ENCODE peak calls at places on chromosomes 6 and 20, in ten cellular contexts. Q is activated CD4-positive, alpha-beta T cell treated with anti-CD3 and anti-CD28 coated beads for 24 hours; K is spleen; O is fibroblast of the conjunctiva; P is amniotic stem cell; D is neuronal stem cell; Z is T-helper 17 cell; E is Panc1; G is HCEC 1CT; N is NCI-H2081. T is an unnamed sample.

GRCh38 chr6:114342086-114342825 is 567 bp downstream of the HS3ST5 start:
- DNase-seq in Q (no peak), K (peak; percentile 73), O (no peak), P (no peak), D (peak; percentile 40), Z (no peak), E (no peak), G (no peak), N (no peak), T (no peak)

GRCh38 chr6:78830810-78831209 is 36.5 kb upstream of the IRAK1BP1 start:
- DNase-seq in Q (no peak), K (no peak), O (no peak), P (no peak), D (no peak), Z (no peak), E (no peak), G (no peak), N (no peak), T (no peak)

GRCh38 chr20:37651932-37652331 is 41.9 kb upstream of the CTNNBL1 start:
- DNase-seq in Q (peak; percentile 8), K (peak; percentile 84), O (no peak), P (no peak), D (peak; percentile 59), Z (no peak), E (no peak), G (peak; percentile 35), N (no peak), T (no peak)

GRCh38 chr6:122717350-122717749 is 62.2 kb upstream of the FABP7 start:
- DNase-seq in Q (no peak), K (no peak), O (no peak), P (no peak), D (peak; percentile 48), Z (no peak), E (no peak), G (peak; percentile 81), N (peak; percentile 68), T (no peak)

GRCh38 chr6:97658090-97658489 is 375.1 kb upstream of the MMS22L start:
- DNase-seq in Q (no peak), K (no peak), O (no peak), P (no peak), D (no peak), Z (no peak), E (no peak), G (no peak), N (no peak), T (no peak)

GRCh38 chr6:69005194-69005593 is 370.1 kb downstream of the ADGRB3 start:
- DNase-seq in Q (no peak), K (no peak), O (no peak), P (no peak), D (no peak), Z (no peak), E (no peak), G (no peak), N (no peak), T (no peak)

GRCh38 chr6:35654883-35655282 is 33.8 kb downstream of the FKBP5 start:
- DNase-seq in Q (no peak), K (no peak), O (no peak), P (no peak), D (no peak), Z (no peak), E (no peak), G (no peak), N (no peak), T (no peak)

GRCh38 chr6:169385237-169385880 is 131.7 kb upstream of the THBS2 start:
- DNase-seq in Q (no peak), K (no peak), O (no peak), P (no peak), D (no peak), Z (no peak), E (no peak), G (no peak), N (no peak), T (no peak)

GRCh38 chr6:162481938-162482337 is 245.6 kb downstream of the PRKN start:
- DNase-seq in Q (no peak), K (no peak), O (no peak), P (no peak), D (no peak), Z (no peak), E (no peak), G (no peak), N (no peak), T (no peak)

GRCh38 chr20:48102821-48103635 is 317.7 kb upstream of the SULF2 start:
- DNase-seq in Q (no peak), K (no peak), O (no peak), P (no peak), D (no peak), Z (no peak), E (no peak), G (no peak), N (no peak), T (no peak)

GRCh38 chr6:38973178-38974057 is 75.2 kb upstream of the GLP1R start:
- DNase-seq in Q (no peak), K (no peak), O (peak; percentile 54), P (peak; percentile 11), D (no peak), Z (no peak), E (peak; percentile 52), G (peak; percentile 48), N (peak; percentile 29), T (no peak)

GRCh38 chr20:2005831-2006426 is 12.1 kb upstream of the PDYN start:
- DNase-seq in Q (peak; percentile 48), K (peak; percentile 88), O (peak; percentile 5), P (peak; percentile 9), D (peak; percentile 80), Z (peak; percentile 20), E (no peak), G (peak; percentile 26), N (no peak), T (peak; percentile 17)

GRCh38 chr6:138909511-138909910 is 78.5 kb downstream of the REPS1 start:
- DNase-seq in Q (no peak), K (no peak), O (no peak), P (no peak), D (no peak), Z (no peak), E (no peak), G (no peak), N (no peak), T (no peak)

GRCh38 chr6:15608406-15608805 is 54.4 kb downstream of the DTNBP1 start:
- DNase-seq in Q (no peak), K (no peak), O (no peak), P (peak; percentile 28), D (no peak), Z (no peak), E (no peak), G (peak; percentile 82), N (no peak), T (no peak)

GRCh38 chr6:35603326-35604202 is 85.2 kb downstream of the FKBP5 start:
- DNase-seq in Q (no peak), K (peak; percentile 61), O (no peak), P (no peak), D (no peak), Z (no peak), E (no peak), G (peak; percentile 45), N (no peak), T (no peak)

GRCh38 chr20:1973921-1974440 is 19.9 kb downstream of the PDYN start:
- DNase-seq in Q (no peak), K (no peak), O (no peak), P (no peak), D (no peak), Z (no peak), E (no peak), G (no peak), N (no peak), T (no peak)

GRCh38 chr6:167643223-167643622 is 183.5 kb upstream of the AFDN start:
- DNase-seq in Q (no peak), K (peak; percentile 29), O (no peak), P (no peak), D (no peak), Z (no peak), E (no peak), G (no peak), N (no peak), T (no peak)

GRCh38 chr6:113352029-113352801 is 504.9 kb upstream of the MARCKS start:
- DNase-seq in Q (no peak), K (no peak), O (no peak), P (peak; percentile 44), D (no peak), Z (no peak), E (peak; percentile 64), G (peak; percentile 89), N (no peak), T (peak; percentile 12)

GRCh38 chr6:25222006-25222715 is 57.0 kb upstream of the CARMIL1 start:
- DNase-seq in Q (no peak), K (no peak), O (no peak), P (no peak), D (no peak), Z (no peak), E (no peak), G (no peak), N (no peak), T (no peak)

GRCh38 chr20:23928353-23928752 is 48.8 kb upstream of the CST5 start:
- DNase-seq in Q (no peak), K (no peak), O (no peak), P (no peak), D (no peak), Z (no peak), E (no peak), G (no peak), N (no peak), T (no peak)

GRCh38 chr20:4813076-4813838 is 91.5 kb downstream of the PRND start:
- DNase-seq in Q (peak; percentile 28), K (peak; percentile 93), O (no peak), P (no peak), D (no peak), Z (no peak), E (no peak), G (no peak), N (no peak), T (no peak)

GRCh38 chr6:108250240-108250866 is 10.5 kb downstream of the SNX3 start:
- DNase-seq in Q (no peak), K (no peak), O (no peak), P (no peak), D (no peak), Z (no peak), E (no peak), G (peak; percentile 13), N (no peak), T (no peak)

GRCh38 chr6:169959129-169960002 is 207.9 kb downstream of the ERMARD start:
- DNase-seq in Q (no peak), K (peak; percentile 91), O (no peak), P (no peak), D (no peak), Z (peak; percentile 7), E (no peak), G (no peak), N (peak; percentile 57), T (no peak)

GRCh38 chr20:60579941-60580515 is 621.8 kb downstream of the CDH26 start:
- DNase-seq in Q (no peak), K (no peak), O (no peak), P (no peak), D (no peak), Z (no peak), E (no peak), G (no peak), N (no peak), T (no peak)

GRCh38 chr6:34358389-34358906 is 34.0 kb downstream of the NUDT3 start:
- DNase-seq in Q (no peak), K (no peak), O (no peak), P (peak; percentile 7), D (no peak), Z (no peak), E (no peak), G (peak; percentile 41), N (peak; percentile 38), T (no peak)

GRCh38 chr20:24956001-24956761 is 7.1 kb downstream of the CST7 start:
- DNase-seq in Q (no peak), K (peak; percentile 75), O (no peak), P (no peak), D (no peak), Z (no peak), E (no peak), G (no peak), N (no peak), T (no peak)

GRCh38 chr6:4017847-4018193 is 61.1 kb downstream of the FAM217A start:
- DNase-seq in Q (no peak), K (no peak), O (no peak), P (no peak), D (no peak), Z (no peak), E (no peak), G (peak; percentile 50), N (peak; percentile 39), T (no peak)

GRCh38 chr6:158017621-158018369 is 36.1 kb downstream of the SYNJ2 start:
- DNase-seq in Q (no peak), K (peak; percentile 42), O (no peak), P (no peak), D (no peak), Z (no peak), E (no peak), G (no peak), N (no peak), T (no peak)